ENCODE peak calls at places on chromosomes 16 and 17, in four cellular contexts. E, T, X and W are unnamed samples. For H3K4me1, the result is how much of the 10 kb centered on the place peaks cover.

GRCh38 chr17:489758-490329 is 137.2 kb upstream of the RPH3AL start:
- DNase-seq in X (peak), T (peak), E (peak), W (peak)

GRCh38 chr16:1500465-1501150 is 7.4 kb downstream of the TELO2 start:
- DNase-seq in X (no peak), T (no peak), E (no peak), W (no peak)

GRCh38 chr17:40173778-40174135 is 3.5 kb upstream of the RAPGEFL1 start:
- DNase-seq in T (no peak), E (no peak), X (no peak), W (no peak)

GRCh38 chr16:60180609-60181008 is 1446.5 kb upstream of the GOT2 start:
- DNase-seq in T (no peak), E (no peak), X (no peak), W (no peak)

GRCh38 chr16:57882797-57883196 is 80.5 kb upstream of the KIFC3 start:
- DNase-seq in T (no peak), E (no peak), X (no peak), W (no peak)

GRCh38 chr16:81908466-81909230 is 102.6 kb downstream of the SDR42E1 start:
- DNase-seq in E (no peak), T (no peak), X (no peak), W (no peak)

GRCh38 chr17:76272541-76273434 is 7.6 kb downstream of the UBALD2 start:
- DNase-seq in T (no peak), X (no peak), E (no peak), W (no peak)

GRCh38 chr17:34613064-34614019 is 34.0 kb downstream of the TMEM132E start:
- DNase-seq in T (no peak), X (no peak), E (peak), W (no peak)

GRCh38 chr17:41486809-41487530 is 2.7 kb downstream of the KRT36 start:
- DNase-seq in E (no peak), X (no peak), T (peak), W (no peak)

GRCh38 chr17:48634446-48635208 is 8.5 kb upstream of the HOXB9 start:
- DNase-seq in T (no peak), X (no peak), E (no peak), W (no peak)

GRCh38 chr16:22255335-22255734 is 41.9 kb upstream of the POLR3E start:
- DNase-seq in E (no peak), X (no peak), T (no peak), W (no peak)

GRCh38 chr17:44967026-44967906 is 837 bp downstream of the C1QL1 start:
- DNase-seq in X (no peak), E (no peak), T (no peak), W (no peak)

GRCh38 chr16:1448536-1449116 is 4.3 kb upstream of the CCDC154 start:
- DNase-seq in E (no peak), T (no peak), X (no peak), W (no peak)

GRCh38 chr17:78960945-78961344 is 18.8 kb downstream of the LGALS3BP start:
- DNase-seq in X (no peak), E (no peak), T (no peak), W (no peak)

GRCh38 chr16:29012913-29013641 is 28.2 kb downstream of the LAT start:
- DNase-seq in T (no peak), E (no peak), X (no peak), W (no peak)

GRCh38 chr17:4604111-4604644 is 19.8 kb downstream of the SMTNL2 start:
- DNase-seq in T (no peak), E (peak), X (no peak), W (no peak)

GRCh38 chr16:85901760-85902365 is 2.9 kb downstream of the IRF8 start:
- DNase-seq in X (no peak), E (no peak), T (no peak), W (no peak)

GRCh38 chr16:68283840-68284595 is 19.7 kb downstream of the SLC7A6 start:
- DNase-seq in T (no peak), X (no peak), E (no peak), W (no peak)

DNA sequence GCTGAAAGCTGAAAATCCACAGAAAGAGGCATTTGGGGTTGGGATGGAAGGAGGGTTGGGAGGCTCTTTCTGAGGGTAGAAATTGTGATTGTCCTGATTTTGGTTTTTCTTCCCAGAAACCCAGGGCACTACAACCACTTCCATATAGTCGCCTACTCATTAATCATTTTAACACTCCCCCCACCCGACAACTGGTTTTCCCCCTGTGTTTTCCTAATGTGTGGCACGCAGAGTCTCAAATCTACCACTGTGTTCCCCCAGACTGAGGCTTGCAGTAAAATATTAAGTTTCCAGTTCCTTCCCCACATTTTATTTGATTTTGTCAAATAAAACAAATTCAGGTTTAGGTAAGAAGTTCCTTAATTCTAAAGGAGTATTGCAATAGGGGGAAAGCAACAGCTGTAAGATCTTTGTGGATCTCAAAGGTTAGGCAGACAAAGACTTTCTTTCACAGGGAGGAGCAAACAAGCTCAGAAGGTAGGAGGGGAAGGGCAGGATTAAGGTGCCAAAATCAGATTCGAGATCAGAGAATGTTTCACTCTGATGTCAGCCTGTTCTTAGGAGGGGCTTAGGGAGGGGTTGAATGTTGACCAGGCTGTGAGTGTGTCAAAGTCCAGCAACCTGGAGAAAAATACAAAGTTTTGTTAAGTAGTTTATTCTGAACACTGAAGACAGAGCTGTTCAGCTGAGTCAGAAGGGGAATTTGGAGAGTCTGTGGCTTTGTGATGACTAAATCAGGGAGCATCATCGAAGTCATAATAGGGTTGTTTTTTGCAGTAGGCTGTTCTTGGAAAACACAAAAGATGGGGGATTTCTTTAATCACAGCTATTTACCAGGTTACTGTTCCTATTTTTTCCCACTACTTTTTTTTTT is 3.6 kb downstream of the ZNF267 start:
- DNase-seq in T (no peak), X (no peak), E (no peak), W (no peak)
- H3K4me3 ChIP-seq in T (no peak), X (no peak), E (no peak), W (no peak)

DNA sequence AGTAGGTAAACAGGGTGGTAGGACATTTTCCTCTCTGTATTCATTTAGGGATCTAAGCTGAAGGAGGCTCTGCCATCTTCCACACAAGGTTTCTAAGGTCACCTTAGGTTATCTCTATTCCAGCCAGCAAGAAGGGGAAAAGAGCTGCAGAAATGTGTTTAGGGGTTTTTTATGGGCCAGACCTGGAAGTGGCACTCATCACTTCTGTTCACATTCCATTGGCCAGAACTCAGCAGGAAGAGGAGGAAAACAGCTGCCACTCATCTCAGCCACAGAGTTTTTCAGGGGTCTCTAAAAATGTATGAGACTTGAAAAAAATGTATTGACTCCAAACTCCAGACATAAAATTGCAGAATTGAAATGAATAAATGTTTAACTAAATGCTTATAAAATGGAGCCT is 65.8 kb downstream of the FTO start:
- DNase-seq in E (no peak), X (no peak), T (no peak), W (no peak)
- H3K4me1 ChIP-seq in E (under half), X (half or more), T (under half), W (under half)

DNA sequence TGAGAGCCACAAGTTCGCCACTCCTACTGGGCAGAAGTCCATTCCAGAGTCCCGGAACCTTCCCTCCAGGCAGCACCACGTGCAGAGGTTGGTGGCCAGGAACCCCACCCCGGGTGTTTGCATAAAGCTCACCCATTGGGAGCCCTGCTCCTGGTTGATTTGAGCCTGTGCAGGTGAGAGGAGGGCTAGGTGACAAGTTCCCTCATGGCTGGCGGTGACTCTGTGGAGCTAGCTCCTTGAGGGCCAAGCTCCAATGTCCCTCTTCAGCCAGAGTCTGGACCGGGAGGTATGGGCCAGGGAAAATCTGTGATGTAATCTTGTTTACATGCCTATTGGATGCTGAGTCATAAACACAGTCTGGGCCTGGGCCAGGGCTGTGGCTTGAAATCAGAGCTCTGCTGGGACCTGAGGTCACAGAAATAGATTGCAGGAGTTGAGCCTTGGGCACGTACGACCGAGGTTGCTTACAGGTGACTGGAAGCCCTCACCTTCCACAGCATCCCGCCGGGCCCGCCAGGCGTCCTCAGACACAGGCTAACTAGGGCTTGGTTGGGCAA is 118.9 kb downstream of the AATF start:
- DNase-seq in E (no peak), T (no peak), X (peak), W (no peak)
- H3K4me3 ChIP-seq in E (no peak), T (no peak), X (no peak), W (no peak)

GRCh38 chr17:80372922-80373570 is 41.9 kb upstream of the ENDOV start:
- DNase-seq in T (no peak), X (no peak), E (no peak), W (no peak)

GRCh38 chr17:80374039-80374731 is 40.8 kb upstream of the ENDOV start:
- DNase-seq in X (no peak), E (no peak), T (no peak), W (no peak)

GRCh38 chr17:80374732-80375118 is 40.2 kb upstream of the ENDOV start:
- DNase-seq in E (peak), X (no peak), T (no peak), W (no peak)

GRCh38 chr17:80371196-80371595 is 43.8 kb upstream of the ENDOV start:
- DNase-seq in T (no peak), X (no peak), E (no peak), W (no peak)

GRCh38 chr17:80372456-80372855 is 42.5 kb upstream of the ENDOV start:
- DNase-seq in T (no peak), X (no peak), E (no peak), W (no peak)
- H3K4me1 ChIP-seq in T (under half), X (under half), E (under half), W (under half)

DNA sequence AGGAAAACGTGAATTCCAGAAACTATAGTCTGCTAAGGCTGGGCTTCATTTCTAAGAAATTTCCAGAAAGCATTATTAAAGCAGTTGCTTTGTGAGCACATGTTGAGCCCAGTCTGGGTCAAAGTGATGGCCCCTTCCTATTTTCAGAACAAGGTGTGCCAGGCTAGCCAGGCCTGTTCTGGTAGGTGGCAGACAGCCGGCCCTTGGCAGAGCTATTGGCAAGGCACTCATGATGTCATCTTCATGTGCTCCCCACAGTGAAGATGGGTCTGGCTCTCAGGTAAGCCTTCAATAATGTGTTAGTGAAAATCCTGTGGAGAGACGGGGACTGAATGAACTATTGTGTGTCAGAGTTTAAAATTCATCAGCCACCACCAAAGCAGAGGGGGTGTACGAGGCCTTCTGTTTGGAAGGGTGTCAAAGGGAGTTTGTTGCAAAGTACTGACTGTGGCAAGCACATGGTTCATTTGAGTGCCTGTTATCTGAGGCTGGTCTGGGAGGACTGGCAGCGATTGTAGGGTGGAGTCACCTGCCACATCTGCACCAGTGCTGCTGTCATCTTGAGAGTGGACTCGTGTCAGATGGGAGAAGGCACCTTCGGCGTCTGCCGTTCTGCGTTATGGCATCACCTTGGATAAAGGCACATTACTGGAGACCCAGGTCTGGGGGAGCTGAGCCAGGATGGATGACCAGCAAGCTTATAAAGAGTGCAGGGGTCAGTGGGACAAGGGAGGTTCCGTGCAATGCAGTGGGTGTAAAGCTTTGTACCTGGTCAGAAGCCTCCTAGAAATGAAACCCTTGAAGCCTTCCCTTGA is 43.4 kb downstream of the KSR1 start:
- DNase-seq in X (no peak), T (no peak), E (no peak), W (no peak)
- H3K4me3 ChIP-seq in X (no peak), T (no peak), E (no peak), W (no peak)

GRCh38 chr17:71689782-71690181 is 431.0 kb upstream of the SOX9 start:
- DNase-seq in X (no peak), T (no peak), E (no peak), W (no peak)
- H3K4me1 ChIP-seq in X (under half), T (under half), E (under half), W (under half)

GRCh38 chr16:15897834-15898254 is 9.4 kb upstream of the CEP20 start:
- DNase-seq in X (no peak), E (no peak), T (no peak), W (no peak)
- H3K4me3 ChIP-seq in X (no peak), E (no peak), T (no peak), W (no peak)

GRCh38 chr16:84085271-84085667 is 31.5 kb downstream of the MBTPS1 start:
- DNase-seq in X (no peak), T (no peak), E (no peak), W (no peak)
- H3K4me1 ChIP-seq in X (under half), T (under half), E (under half), W (under half)